ENCODE peak calls at places on chromosomes 4 and X, in seven cellular contexts. L is effector memory CD8-positive, alpha-beta T cell; F is posterior cingulate gyrus; R is GM20000; H is hepatocyte; N is NAMALWA; Y is hepatic stellate cell. I is an unnamed sample.

GRCh38 chr4:175891863-175892262 is 79.8 kb upstream of the GPM6A start:
- DNase-seq in H (peak; percentile 71), Y (no peak), R (peak; percentile 3), F (no peak), L (no peak), N (peak; percentile 68), I (no peak)

GRCh38 chr4:137610960-137611359 is 78.7 kb upstream of the PCDH18 start:
- DNase-seq in N (peak; percentile 28), H (peak; percentile 19), Y (no peak), F (no peak), R (no peak), L (no peak), I (peak; percentile 41)

GRCh38 chrX:68411729-68412128 is 21.6 kb downstream of the OPHN1 start:
- DNase-seq in Y (no peak), F (no peak), R (no peak), L (no peak), H (no peak), N (no peak), I (no peak)

GRCh38 chr4:94561249-94562024 is 109.7 kb downstream of the PDLIM5 start:
- DNase-seq in Y (peak; percentile 26), L (no peak), F (no peak), H (no peak), N (no peak), R (no peak), I (no peak)

GRCh38 chrX:111100191-111100590 is 4.2 kb downstream of the PAK3 start:
- DNase-seq in R (peak; percentile 53), Y (peak; percentile 48), F (no peak), H (peak; percentile 57), N (peak; percentile 49), L (peak; percentile 17), I (peak; percentile 65)

GRCh38 chr4:37803348-37803973 is 23.0 kb upstream of the PGM2 start:
- DNase-seq in Y (no peak), L (peak; percentile 29), R (peak; percentile 53), F (no peak), H (peak; percentile 61), N (peak; percentile 78), I (no peak)

GRCh38 chr4:155304375-155304774 is 72.4 kb downstream of the MAP9 start:
- DNase-seq in F (no peak), Y (no peak), L (no peak), R (no peak), H (no peak), N (no peak), I (no peak)

GRCh38 chrX:32530802-32531403 is 680.4 kb downstream of the DMD start:
- DNase-seq in H (peak; percentile 83), Y (peak; percentile 4), N (peak; percentile 64), L (no peak), R (peak; percentile 3), F (no peak), I (no peak)

GRCh38 chr4:84401669-84402068 is 97.4 kb downstream of the NKX6-1 start:
- DNase-seq in F (no peak), N (no peak), L (no peak), Y (no peak), R (no peak), H (peak; percentile 20), I (no peak)

GRCh38 chr4:37674446-37674845 is 11.7 kb downstream of the RELL1 start:
- DNase-seq in H (no peak), Y (no peak), F (no peak), N (no peak), R (no peak), L (no peak), I (no peak)

GRCh38 chrX:125744914-125745313 is 421.2 kb downstream of the DCAF12L2 start:
- DNase-seq in L (no peak), F (no peak), H (no peak), R (no peak), N (no peak), Y (no peak), I (no peak)